ENCODE peak calls at places on chromosomes 5 and 9, in four cellular contexts. F, Y, I and S are unnamed samples.

GRCh38 chr9:82939451-82939850 is 123.5 kb downstream of the RASEF start:
- DNase-seq in F (no peak), Y (no peak), I (no peak), S (no peak)

GRCh38 chr9:95399261-95399660 is 81.8 kb upstream of the FANCC start:
- DNase-seq in F (no peak), Y (no peak), I (no peak), S (no peak)

GRCh38 chr5:65032250-65032649 is 263.5 kb downstream of the CWC27 start:
- DNase-seq in F (no peak), Y (peak), I (no peak), S (no peak)

GRCh38 chr9:22447607-22448305 is 1.1 kb downstream of the DMRTA1 start:
- DNase-seq in F (peak), Y (no peak), I (peak), S (no peak)

GRCh38 chr5:55222819-55223124 is 4.3 kb downstream of the MCIDAS start:
- DNase-seq in F (no peak), Y (no peak), I (no peak), S (no peak)

GRCh38 chr9:81637276-81637675 is 52.1 kb downstream of the TLE1 start:
- DNase-seq in F (no peak), Y (no peak), I (no peak), S (no peak)

GRCh38 chr9:113574381-113575262 is 111.1 kb downstream of the RGS3 start:
- DNase-seq in F (no peak), Y (no peak), I (peak), S (no peak)

GRCh38 chr5:37710965-37711364 is 128.9 kb downstream of the GDNF start:
- DNase-seq in F (no peak), Y (no peak), I (no peak), S (no peak)

GRCh38 chr5:143662020-143662419 is 149.9 kb upstream of the HMHB1 start:
- DNase-seq in F (no peak), Y (no peak), I (no peak), S (no peak)

GRCh38 chr5:15885156-15885555 is 294.4 kb downstream of the MARCHF11 start:
- DNase-seq in F (no peak), Y (peak), I (no peak), S (no peak)

GRCh38 chr5:179163236-179164155 is 103.3 kb downstream of the ZNF354C start:
- DNase-seq in F (no peak), Y (no peak), I (no peak), S (no peak)

GRCh38 chr5:17046320-17046719 is 110.2 kb upstream of the MYO10 start:
- DNase-seq in F (no peak), Y (no peak), I (no peak), S (no peak)

GRCh38 chr9:132993511-132993939 is 15.0 kb downstream of the GFI1B start:
- DNase-seq in F (no peak), Y (no peak), I (peak), S (no peak)

GRCh38 chr5:77367733-77368132 is 124.4 kb downstream of the WDR41 start:
- DNase-seq in F (no peak), Y (peak), I (no peak), S (no peak)

GRCh38 chr5:36457511-36458260 is 148.7 kb upstream of the SLC1A3 start:
- DNase-seq in F (no peak), Y (peak), I (no peak), S (no peak)

GRCh38 chr9:15231788-15232635 is 75.0 kb downstream of the TTC39B start:
- DNase-seq in F (peak), Y (peak), I (peak), S (peak)

GRCh38 chr5:17897776-17898175 is 263.5 kb downstream of the TAF11L14 start:
- DNase-seq in F (no peak), Y (no peak), I (no peak), S (no peak)

GRCh38 chr9:83405674-83406255 is 132.4 kb downstream of the FRMD3 start:
- DNase-seq in F (no peak), Y (peak), I (no peak), S (no peak)

GRCh38 chr9:83219924-83220438 is 157.0 kb upstream of the RASEF start:
- DNase-seq in F (no peak), Y (no peak), I (no peak), S (no peak)

GRCh38 chr9:35829084-35829763 is at the start of gene TMEM8B:
- DNase-seq in F (peak), Y (peak), I (peak), S (peak)

GRCh38 chr9:27340876-27341540 is 44.1 kb upstream of the EQTN start:
- DNase-seq in F (peak), Y (peak), I (no peak), S (no peak)

GRCh38 chr5:20649966-20650365 is 662.0 kb upstream of the CDH18 start:
- DNase-seq in F (no peak), Y (no peak), I (no peak), S (no peak)

GRCh38 chr9:4939118-4939561 is 45.9 kb upstream of the JAK2 start:
- DNase-seq in F (no peak), Y (no peak), I (no peak), S (no peak)

GRCh38 chr9:121604242-121604641 is 47.2 kb upstream of the DAB2IP start:
- DNase-seq in F (no peak), Y (no peak), I (peak), S (no peak)

GRCh38 chr5:72552041-72552557 is 44.9 kb upstream of the ZNF366 start:
- DNase-seq in F (no peak), Y (peak), I (no peak), S (no peak)

GRCh38 chr5:151740336-151740942 is 18.0 kb downstream of the ATOX1 start:
- DNase-seq in F (peak), Y (peak), I (peak), S (peak)

GRCh38 chr5:36054646-36055045 is 12.0 kb downstream of the UGT3A2 start:
- DNase-seq in F (no peak), Y (no peak), I (no peak), S (no peak)

DNA sequence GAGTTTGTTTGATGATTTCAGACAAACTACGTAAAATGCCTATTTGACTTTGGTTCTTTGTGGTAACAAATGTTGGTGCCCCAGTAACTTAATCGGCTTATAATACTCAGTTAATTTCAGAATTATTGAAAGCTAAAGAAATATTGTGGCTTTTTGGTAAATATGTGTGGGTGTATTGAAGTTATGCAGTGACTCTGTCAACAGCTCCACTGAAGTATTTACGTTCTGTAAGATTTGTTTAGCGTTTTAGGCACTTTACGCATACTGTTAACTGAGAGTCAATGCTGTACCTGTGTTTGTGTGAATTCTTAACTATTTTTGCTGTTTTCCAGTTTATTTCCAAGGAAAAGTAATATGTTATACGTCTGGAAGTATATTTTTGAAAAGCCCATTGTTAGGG is 2.2 kb downstream of the RAD23B start:
- DNase-seq in F (no peak), Y (no peak), I (no peak), S (no peak)
- H3K27ac ChIP-seq in F (no peak), Y (peak), I (no peak), S (no peak)

GRCh38 chr9:684950-685340 is 156.6 kb upstream of the DMRT1 start:
- DNase-seq in F (no peak), Y (peak), I (no peak), S (no peak)
- H3K4me3 ChIP-seq in F (peak), Y (no peak), I (no peak), S (no peak)

DNA sequence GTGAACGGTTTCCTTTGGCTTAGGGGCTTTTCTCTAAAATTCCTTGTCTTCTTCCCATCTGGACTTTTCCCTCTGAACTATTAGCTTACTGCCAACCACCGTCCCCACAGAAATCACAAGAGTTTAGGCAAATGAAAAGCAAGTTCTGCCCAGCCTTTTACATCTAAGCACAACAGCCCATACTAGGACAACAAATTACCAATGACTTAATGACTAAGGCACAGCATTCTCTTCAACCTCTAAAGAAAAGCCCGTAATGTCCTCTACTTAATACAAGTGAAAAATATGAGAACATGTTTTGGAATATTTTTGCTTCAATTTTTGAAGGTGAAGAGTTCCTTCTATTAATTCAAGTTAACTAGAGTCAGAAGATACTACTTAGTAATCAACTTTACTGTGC is 1.2 kb downstream of the ZBTB5 start:
- DNase-seq in F (no peak), Y (peak), I (no peak), S (no peak)
- H3K27ac ChIP-seq in F (peak), Y (peak), I (no peak), S (peak)

DNA sequence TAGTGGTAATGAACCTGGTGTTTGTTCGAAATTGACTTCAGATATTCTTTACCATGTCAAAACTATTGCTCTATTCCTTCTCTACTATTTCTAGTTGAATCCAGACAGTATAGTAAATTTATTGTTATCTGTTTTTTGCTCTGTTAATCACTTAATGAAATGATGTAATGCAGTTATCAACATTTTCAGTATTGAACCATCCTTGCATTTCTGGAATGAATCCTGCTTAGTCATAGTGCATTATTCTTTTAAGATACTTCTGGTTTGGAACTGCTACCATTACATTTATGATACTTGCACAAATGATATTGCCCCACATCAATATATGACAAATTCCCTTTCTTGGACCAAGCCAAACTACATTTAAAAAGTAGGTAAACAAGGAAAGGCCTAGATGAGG is 554.0 kb upstream of the KLF4 start:
- DNase-seq in F (no peak), Y (no peak), I (no peak), S (no peak)
- H3K4me3 ChIP-seq in F (no peak), Y (no peak), I (peak), S (no peak)

GRCh38 chr5:172918421-172919371 is 40.5 kb upstream of the RPL26L1 start:
- DNase-seq in F (no peak), Y (no peak), I (no peak), S (no peak)

GRCh38 chr5:172921906-172922305 is 37.3 kb upstream of the RPL26L1 start:
- DNase-seq in F (no peak), Y (no peak), I (no peak), S (no peak)

GRCh38 chr5:172920447-172920849 is 38.8 kb upstream of the RPL26L1 start:
- DNase-seq in F (no peak), Y (peak), I (peak), S (no peak)

GRCh38 chr5:172920995-172921394 is 38.2 kb upstream of the RPL26L1 start:
- DNase-seq in F (no peak), Y (no peak), I (no peak), S (no peak)

GRCh38 chr5:172919525-172920446 is 39.4 kb upstream of the RPL26L1 start:
- DNase-seq in F (no peak), Y (peak), I (no peak), S (no peak)
- H3K27ac ChIP-seq in F (no peak), Y (no peak), I (no peak), S (no peak)

GRCh38 chr5:73901045-73901444 is 275.0 kb downstream of the ARHGEF28 start:
- DNase-seq in F (peak), Y (peak), I (no peak), S (no peak)

GRCh38 chr5:73900566-73900965 is 274.6 kb downstream of the ARHGEF28 start:
- DNase-seq in F (no peak), Y (no peak), I (no peak), S (no peak)

GRCh38 chr5:73899916-73900315 is 273.9 kb downstream of the ARHGEF28 start:
- DNase-seq in F (no peak), Y (no peak), I (no peak), S (no peak)

GRCh38 chr5:73902327-73903051 is 276.5 kb downstream of the ARHGEF28 start:
- DNase-seq in F (peak), Y (peak), I (peak), S (peak)

GRCh38 chr5:73901455-73901854 is 275.5 kb downstream of the ARHGEF28 start:
- DNase-seq in F (no peak), Y (no peak), I (peak), S (no peak)
- H3K4me3 ChIP-seq in F (no peak), Y (no peak), I (no peak), S (no peak)

GRCh38 chr9:6686396-6686795 is 40.9 kb upstream of the GLDC start:
- DNase-seq in F (no peak), Y (peak), I (no peak), S (no peak)
- H3K27ac ChIP-seq in F (no peak), Y (no peak), I (no peak), S (no peak)

GRCh38 chr5:39648539-39649200 is 223.9 kb upstream of the DAB2 start:
- DNase-seq in F (no peak), Y (no peak), I (peak), S (no peak)
- H3K4me3 ChIP-seq in F (no peak), Y (no peak), I (no peak), S (no peak)